ENCODE peak calls at places on chromosomes 16 and 17, in seven cellular contexts. B is ovary, J is brain microvascular endothelial cell, F is foreskin keratinocyte, I is HCT116, E is thoracic aorta, D is WERI-Rb-1. Q is an unnamed sample.
A peak's percentile ranks its signal among the peaks of the same experiment; 100 is the strongest.

GRCh38 chr17:13036776-13037175 is 18.9 kb upstream of the ELAC2 start:
- DNase-seq in D (no peak), E (no peak), F (no peak), I (no peak), J (peak; percentile 32), B (no peak), Q (no peak)

GRCh38 chr16:901715-902601 is 68.8 kb downstream of the LMF1 start:
- DNase-seq in J (no peak), I (no peak), D (no peak), F (no peak), B (no peak), E (no peak), Q (no peak)

GRCh38 chr16:89687092-89687940 is 827 bp downstream of the CDK10 start:
- DNase-seq in J (peak; percentile 57), E (no peak), D (no peak), I (no peak), F (peak; percentile 24), B (no peak), Q (peak; percentile 32)

GRCh38 chr16:426115-426905 is 861 bp downstream of the RAB11FIP3 start:
- DNase-seq in I (no peak), E (no peak), J (no peak), F (no peak), B (no peak), D (peak; percentile 14), Q (peak; percentile 19)

GRCh38 chr17:60102632-60103047 is 23.9 kb upstream of the HEATR6 start:
- DNase-seq in J (peak; percentile 57), I (no peak), B (no peak), E (no peak), F (no peak), D (no peak), Q (no peak)

GRCh38 chr17:67469208-67469980 is 92.3 kb downstream of the PITPNC1 start:
- DNase-seq in B (no peak), F (no peak), E (no peak), J (peak; percentile 78), D (no peak), I (no peak), Q (no peak)

GRCh38 chr16:66574081-66574480 is 5.2 kb upstream of the CMTM2 start:
- DNase-seq in F (no peak), D (no peak), E (no peak), I (no peak), J (no peak), B (no peak), Q (no peak)

GRCh38 chr17:30517786-30518185 is 40.6 kb downstream of the GOSR1 start:
- DNase-seq in F (no peak), I (no peak), J (no peak), E (no peak), D (no peak), B (no peak), Q (no peak)

GRCh38 chr17:4733073-4733531 is 1.9 kb downstream of the MED11 start:
- DNase-seq in E (no peak), B (no peak), J (no peak), F (no peak), D (no peak), I (no peak), Q (no peak)

GRCh38 chr16:81099958-81100357 is 3.8 kb upstream of the GCSH start:
- DNase-seq in F (no peak), I (no peak), B (no peak), J (no peak), E (no peak), D (no peak), Q (no peak)

GRCh38 chr17:1360975-1361374 is 39.0 kb downstream of the YWHAE start:
- DNase-seq in E (no peak), B (no peak), F (no peak), I (no peak), D (no peak), J (no peak), Q (no peak)

GRCh38 chr17:45315583-45316270 is 1.1 kb downstream of the MAP3K14 start:
- DNase-seq in D (no peak), J (no peak), I (no peak), E (no peak), B (no peak), F (no peak), Q (no peak)

GRCh38 chr16:76676356-76676755 is 399.2 kb downstream of the CNTNAP4 start:
- DNase-seq in E (no peak), J (no peak), F (peak; percentile 62), I (no peak), D (no peak), B (no peak), Q (peak; percentile 60)

GRCh38 chr17:5874486-5874885 is 195.7 kb upstream of the WSCD1 start:
- DNase-seq in I (no peak), F (no peak), J (no peak), E (no peak), B (no peak), D (no peak), Q (no peak)

GRCh38 chr16:87947356-87948118 is 3.7 kb upstream of the BANP start:
- DNase-seq in J (no peak), E (no peak), I (no peak), F (no peak), B (no peak), D (no peak), Q (no peak)

GRCh38 chr16:50901062-50901461 is 159.2 kb downstream of the CYLD start:
- DNase-seq in J (no peak), D (no peak), B (no peak), E (no peak), F (no peak), I (no peak), Q (no peak)

GRCh38 chr17:4893721-4894560 is 5.4 kb upstream of the C17orf107 start:
- DNase-seq in B (no peak), J (no peak), D (no peak), F (no peak), I (no peak), E (no peak), Q (no peak)

GRCh38 chr16:57818377-57819055 is 16.2 kb upstream of the KIFC3 start:
- DNase-seq in B (no peak), D (no peak), I (no peak), J (no peak), E (no peak), F (no peak), Q (no peak)

GRCh38 chr17:80918731-80919130 is 72.9 kb upstream of the CHMP6 start:
- DNase-seq in J (no peak), F (no peak), B (no peak), E (no peak), D (no peak), I (no peak), Q (no peak)

GRCh38 chr16:54505479-54506247 is 219.1 kb upstream of the IRX3 start:
- DNase-seq in D (no peak), I (no peak), E (no peak), J (no peak), F (no peak), B (peak; percentile 45), Q (no peak)

GRCh38 chr17:65261152-65261551 is 124.0 kb downstream of the RGS9 start:
- DNase-seq in E (no peak), B (no peak), I (no peak), D (no peak), J (no peak), F (no peak), Q (no peak)

GRCh38 chr16:57744646-57744903 is 9.0 kb downstream of the KATNB1 start:
- DNase-seq in I (no peak), J (no peak), B (no peak), F (no peak), D (no peak), E (no peak), Q (no peak)

GRCh38 chr17:44004077-44004760 is at the start of gene NAGS:
- DNase-seq in J (no peak), E (no peak), B (peak; percentile 24), D (no peak), F (no peak), I (no peak), Q (peak; percentile 22)

GRCh38 chr17:50288306-50288705 is 14.0 kb downstream of the TMEM92 start:
- DNase-seq in D (peak; percentile 76), F (no peak), B (no peak), I (no peak), E (no peak), J (no peak), Q (no peak)

GRCh38 chr16:84463221-84463620 is 41.2 kb downstream of the MEAK7 start:
- DNase-seq in D (no peak), F (no peak), B (no peak), E (no peak), I (no peak), J (no peak), Q (no peak)

GRCh38 chr17:35170968-35171771 is 23.0 kb downstream of the SLC35G3 start:
- DNase-seq in I (no peak), D (no peak), B (no peak), J (no peak), F (no peak), E (no peak), Q (peak; percentile 44)

GRCh38 chr17:15463363-15463762 is 4.1 kb downstream of the CDRT4 start:
- DNase-seq in F (no peak), B (peak; percentile 41), E (no peak), J (peak; percentile 33), I (no peak), D (no peak), Q (peak; percentile 27)

GRCh38 chr17:15466131-15466530 is 1.3 kb downstream of the CDRT4 start:
- DNase-seq in D (no peak), E (no peak), J (no peak), I (no peak), B (no peak), F (no peak), Q (no peak)

GRCh38 chr17:15465045-15465701 is 2.2 kb downstream of the CDRT4 start:
- DNase-seq in J (no peak), D (no peak), E (no peak), I (no peak), F (no peak), B (no peak), Q (no peak)

GRCh38 chr17:15464211-15464610 is 3.2 kb downstream of the CDRT4 start:
- DNase-seq in B (no peak), D (no peak), J (no peak), I (no peak), E (no peak), F (no peak), Q (no peak)

GRCh38 chr17:15464629-15465028 is 2.8 kb downstream of the CDRT4 start:
- DNase-seq in B (no peak), F (no peak), E (no peak), D (no peak), J (no peak), I (no peak), Q (no peak)
- H3K27ac ChIP-seq in B (no peak overlapping the region), F (no peak overlapping the region), E (peak overlapping the region; percentile 66), D (no peak overlapping the region), J (no peak overlapping the region), I (no peak overlapping the region), Q (peak overlapping the region; percentile 81)

GRCh38 chr17:7282752-7283321 is 1.3 kb downstream of the SLC2A4 start:
- DNase-seq in E (no peak), B (no peak), J (no peak), I (no peak), D (no peak), F (no peak), Q (no peak)
- TF ChIP-seq CTCF in E (no peak), B (no peak), J (no peak), I (no peak), D (no peak), F (no peak), Q (no peak)

GRCh38 chr17:39729280-39729851 is 966 bp downstream of the MIEN1 start:
- DNase-seq in E (no peak), F (no peak), I (no peak), D (no peak), B (no peak), J (no peak), Q (no peak)
- H3K27ac ChIP-seq in E (peak overlapping the region; percentile 89), F (no peak overlapping the region), I (peak overlapping the region; percentile 77), D (peak overlapping the region; percentile 85), B (peak overlapping the region; percentile 40), J (no peak overlapping the region), Q (peak overlapping the region; percentile 74)

GRCh38 chr17:57009737-57010445 is 32.0 kb downstream of the SCPEP1 start:
- DNase-seq in B (peak; percentile 30), E (no peak), F (no peak), J (peak; percentile 61), I (peak; percentile 61), D (peak; percentile 88), Q (peak; percentile 52)
- TF ChIP-seq CTCF in B (peak; percentile 45), E (peak; percentile 68), F (peak; percentile 74), J (peak; percentile 82), I (peak; percentile 48), D (peak; percentile 88), Q (peak; percentile 83)

Q was measured in RWPE1.